ENCODE peak calls at places on chromosomes 11 and 22, in eight cellular contexts. X is right atrium auricular region; G is activated CD8-positive, alpha-beta T cell treated with anti-CD3 and anti-CD28 coated beads for 36 hours; Y is endothelial cell; N is pancreas; T is AG04450; I is epithelial cell of proximal tubule; W is adrenal gland. E is an unnamed sample.

GRCh38 chr22:27719535-27720227 is 81.9 kb downstream of the MN1 start:
- DNase-seq in G (no peak), X (peak; percentile 62), I (no peak), N (no peak), Y (no peak), T (no peak), W (peak; percentile 41), E (no peak)

GRCh38 chr11:122791836-122792235 is 46.5 kb upstream of the CRTAM start:
- DNase-seq in X (no peak), W (peak; percentile 8), G (no peak), I (no peak), T (peak; percentile 30), N (no peak), Y (no peak), E (no peak)

GRCh38 chr11:117220568-117220967 is 11.3 kb downstream of the PCSK7 start:
- DNase-seq in T (no peak), Y (no peak), X (peak; percentile 91), G (no peak), W (peak; percentile 36), N (peak; percentile 57), I (no peak), E (peak; percentile 23)

GRCh38 chr22:27434898-27435297 is 366.7 kb downstream of the MN1 start:
- DNase-seq in X (no peak), N (no peak), G (no peak), I (no peak), W (no peak), T (no peak), Y (no peak), E (no peak)

GRCh38 chr11:4921796-4922195 is 2.3 kb downstream of the OR51G1 start:
- DNase-seq in Y (no peak), W (no peak), I (no peak), G (no peak), T (no peak), N (no peak), X (no peak), E (no peak)

GRCh38 chr11:34194576-34195335 is 89.3 kb downstream of the NAT10 start:
- DNase-seq in T (no peak), N (no peak), I (no peak), X (no peak), Y (no peak), G (no peak), W (no peak), E (no peak)

GRCh38 chr11:131871061-131871460 is 500.6 kb downstream of the NTM start:
- DNase-seq in W (no peak), I (no peak), N (no peak), T (no peak), G (no peak), X (no peak), Y (no peak), E (no peak)

GRCh38 chr11:57742087-57742452 is 779 bp downstream of the SELENOH start:
- DNase-seq in G (no peak), I (no peak), X (no peak), W (no peak), T (no peak), N (no peak), Y (no peak), E (no peak)

GRCh38 chr11:114040706-114041211 is 18.8 kb upstream of the ZBTB16 start:
- DNase-seq in G (no peak), T (no peak), X (no peak), W (no peak), I (no peak), Y (no peak), N (no peak), E (no peak)

GRCh38 chr11:99019676-99020075 is 1.1 kb upstream of the CNTN5 start:
- DNase-seq in T (no peak), W (no peak), G (no peak), N (no peak), X (no peak), I (no peak), Y (no peak), E (no peak)

GRCh38 chr11:98495601-98496000 is 525.1 kb upstream of the CNTN5 start:
- DNase-seq in X (no peak), G (no peak), Y (no peak), I (no peak), N (no peak), T (no peak), W (no peak), E (no peak)

GRCh38 chr11:22065472-22065871 is 127.4 kb upstream of the ANO5 start:
- DNase-seq in G (no peak), X (no peak), T (no peak), I (no peak), W (no peak), Y (no peak), N (no peak), E (no peak)

GRCh38 chr22:39362271-39362670 is 12.5 kb downstream of the SYNGR1 start:
- DNase-seq in T (no peak), Y (no peak), N (no peak), X (no peak), W (peak; percentile 23), G (no peak), I (no peak), E (no peak)

GRCh38 chr11:46305295-46305694 is 27.8 kb downstream of the CREB3L1 start:
- DNase-seq in X (no peak), N (no peak), W (no peak), G (no peak), T (no peak), I (no peak), Y (no peak), E (no peak)

GRCh38 chr22:32994921-32995320 is 63.3 kb downstream of the SYN3 start:
- DNase-seq in I (no peak), G (no peak), T (no peak), W (no peak), X (no peak), N (no peak), Y (no peak), E (no peak)

GRCh38 chr22:26845016-26845728 is 187.8 kb downstream of the MIAT start:
- DNase-seq in Y (no peak), G (no peak), I (no peak), W (peak; percentile 2), N (no peak), X (peak; percentile 38), T (no peak), E (no peak)

GRCh38 chr22:22907551-22908494 is 20.2 kb downstream of the IGLL5 start:
- DNase-seq in Y (no peak), T (no peak), N (no peak), G (no peak), X (no peak), W (no peak), I (no peak), E (no peak)

GRCh38 chr11:62954478-62954877 is 30.3 kb downstream of the SLC22A6 start:
- DNase-seq in T (no peak), X (no peak), G (no peak), Y (no peak), I (no peak), N (no peak), W (no peak), E (no peak)

GRCh38 chr11:62957147-62957546 is 27.6 kb downstream of the SLC22A6 start:
- DNase-seq in T (no peak), X (no peak), W (no peak), N (no peak), Y (no peak), I (no peak), G (no peak), E (no peak)

GRCh38 chr11:62961017-62961416 is 23.8 kb downstream of the SLC22A6 start:
- DNase-seq in X (no peak), Y (no peak), N (no peak), T (no peak), I (no peak), G (no peak), W (no peak), E (no peak)

GRCh38 chr11:62958547-62959071 is 26.2 kb downstream of the SLC22A6 start:
- DNase-seq in G (no peak), W (peak; percentile 36), T (peak; percentile 4), I (no peak), X (no peak), N (no peak), Y (no peak), E (no peak)

GRCh38 chr11:62959077-62959980 is 25.4 kb downstream of the SLC22A6 start:
- DNase-seq in Y (no peak), T (no peak), N (no peak), G (no peak), X (no peak), I (no peak), W (no peak), E (no peak)
- TF ChIP-seq CTCF in Y (no peak), T (no peak), N (no peak), G (no peak), X (no peak), I (no peak), W (no peak), E (no peak)

GRCh38 chr11:70270104-70270876 is at the start of gene PPFIA1:
- DNase-seq in X (peak; percentile 95), T (peak; percentile 72), I (no peak), Y (peak; percentile 95), G (peak; percentile 95), N (peak; percentile 98), W (peak; percentile 97), E (peak; percentile 74)
- TF ChIP-seq CTCF in X (no peak), T (no peak), I (no peak), Y (no peak), G (no peak), N (no peak), W (no peak), E (no peak)

DNA sequence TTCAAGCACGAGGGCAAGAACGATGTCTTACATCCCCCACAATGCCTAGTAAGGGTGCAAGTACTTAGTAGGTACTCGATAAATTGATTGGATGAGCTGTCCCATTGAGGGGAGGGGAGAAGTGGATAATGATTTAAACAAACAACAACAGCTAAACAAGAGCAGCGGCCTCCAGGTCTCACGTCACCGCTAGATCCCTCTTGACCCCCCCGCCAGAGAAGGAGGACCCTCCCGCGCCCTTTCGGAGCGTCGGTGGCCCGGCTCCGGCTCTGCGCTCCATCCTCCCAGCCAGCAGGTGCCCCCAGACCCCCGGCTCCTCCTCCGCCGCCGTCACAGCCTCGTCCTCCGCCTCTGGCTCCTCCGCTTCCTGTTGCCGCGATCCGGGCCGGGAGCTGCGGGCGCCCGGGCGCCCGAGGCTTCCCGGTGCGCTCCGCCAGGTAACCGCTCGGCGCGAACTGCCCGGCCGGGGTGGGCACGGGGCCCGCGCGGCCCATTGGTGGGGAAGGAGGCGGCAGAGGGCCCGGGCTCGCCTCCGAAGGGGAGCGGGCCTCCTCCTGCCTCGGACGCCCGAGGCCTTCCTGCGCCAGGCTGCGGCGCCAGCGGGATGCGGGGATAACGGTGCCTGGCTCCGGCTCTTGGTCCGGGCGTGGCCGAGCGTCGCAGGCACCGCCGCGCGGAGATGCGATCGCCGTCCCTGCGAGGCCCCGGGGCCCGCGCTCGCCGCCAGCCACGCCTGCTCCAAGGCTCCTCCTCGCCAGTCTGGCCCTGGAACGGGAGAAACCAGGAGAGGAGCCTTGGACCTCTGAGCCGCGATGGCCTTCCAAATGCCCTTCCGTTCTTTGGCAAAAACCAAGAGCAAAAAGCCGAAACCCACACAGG is at the start of gene TLCD5:
- DNase-seq in I (no peak), Y (peak; percentile 82), X (no peak), G (peak; percentile 53), N (peak; percentile 76), W (peak; percentile 73), T (no peak), E (no peak)
- TF ChIP-seq CTCF in I (no peak), Y (no peak), X (peak; percentile 18), G (no peak), N (no peak), W (no peak), T (peak; percentile 15), E (no peak)

DNA sequence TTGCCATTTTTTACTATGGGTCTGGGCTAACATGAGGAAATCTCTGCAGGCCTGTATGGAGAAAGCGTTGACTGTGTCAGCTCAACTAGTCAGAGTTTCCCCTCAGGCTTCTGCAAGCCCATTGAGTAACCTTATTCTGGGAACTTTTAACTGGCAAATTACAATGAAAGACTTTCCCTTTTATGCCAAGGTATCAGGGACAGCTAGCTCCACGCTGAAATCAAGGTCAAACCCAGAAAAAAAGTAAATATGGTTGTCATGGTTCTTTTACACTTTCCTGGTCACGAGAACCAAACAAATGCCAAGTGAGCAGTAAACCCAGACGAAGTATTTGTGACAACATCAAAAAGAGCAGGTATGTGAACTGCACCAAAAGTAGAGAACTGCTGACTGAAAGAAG is 13.8 kb downstream of the OSBP start:
- DNase-seq in W (peak; percentile 75), X (no peak), I (peak; percentile 44), Y (no peak), G (no peak), T (no peak), N (no peak), E (no peak)
- TF ChIP-seq CTCF in W (no peak), X (no peak), I (no peak), Y (no peak), G (no peak), T (no peak), N (no peak), E (no peak)

E was measured in omental fat pad.